ENCODE peak calls at places on chromosomes 12 and 14, in seven cellular contexts. One of them, this sample, is unnamed.

GRCh38 chr14:22265319-22266140 is 323.5 kb downstream of the DAD1 start:
- DNase-seq in CD4-positive, CD25-positive, alpha-beta regulatory T cell: no peak
- DNase-seq in CD8-positive, alpha-beta T cell: no peak
- DNase-seq in adrenal gland: no peak
- DNase-seq in suprapubic skin: no peak
- DNase-seq in neuronal stem cell: no peak
- DNase-seq in AG04450: no peak
- DNase-seq in this sample: no peak

GRCh38 chr12:31922341-31923062 is 36.7 kb upstream of the RESF1 start:
- DNase-seq in CD4-positive, CD25-positive, alpha-beta regulatory T cell: no peak
- DNase-seq in CD8-positive, alpha-beta T cell: no peak
- DNase-seq in adrenal gland: no peak
- DNase-seq in suprapubic skin: no peak
- DNase-seq in neuronal stem cell: no peak
- DNase-seq in AG04450: no peak
- DNase-seq in this sample: no peak

GRCh38 chr14:80988742-80989429 is 33.5 kb downstream of the TSHR start:
- DNase-seq in CD4-positive, CD25-positive, alpha-beta regulatory T cell: peak; percentile 24
- DNase-seq in CD8-positive, alpha-beta T cell: no peak
- DNase-seq in adrenal gland: no peak
- DNase-seq in suprapubic skin: no peak
- DNase-seq in neuronal stem cell: no peak
- DNase-seq in AG04450: no peak
- DNase-seq in this sample: no peak

GRCh38 chr12:47038270-47038748 is 41.1 kb upstream of the PCED1B start:
- DNase-seq in CD4-positive, CD25-positive, alpha-beta regulatory T cell: no peak
- DNase-seq in CD8-positive, alpha-beta T cell: no peak
- DNase-seq in adrenal gland: no peak
- DNase-seq in suprapubic skin: no peak
- DNase-seq in neuronal stem cell: no peak
- DNase-seq in AG04450: no peak
- DNase-seq in this sample: no peak

GRCh38 chr12:130160711-130161231 is 1.5 kb upstream of the FZD10 start:
- DNase-seq in CD4-positive, CD25-positive, alpha-beta regulatory T cell: no peak
- DNase-seq in CD8-positive, alpha-beta T cell: no peak
- DNase-seq in adrenal gland: no peak
- DNase-seq in suprapubic skin: peak; percentile 52
- DNase-seq in neuronal stem cell: no peak
- DNase-seq in AG04450: no peak
- DNase-seq in this sample: no peak

GRCh38 chr12:122855071-122855829 is 20.0 kb downstream of the HIP1R start:
- DNase-seq in CD4-positive, CD25-positive, alpha-beta regulatory T cell: no peak
- DNase-seq in CD8-positive, alpha-beta T cell: no peak
- DNase-seq in adrenal gland: no peak
- DNase-seq in suprapubic skin: no peak
- DNase-seq in neuronal stem cell: no peak
- DNase-seq in AG04450: no peak
- DNase-seq in this sample: no peak

GRCh38 chr12:53245289-53245688 is 13.3 kb upstream of the RARG start:
- DNase-seq in CD4-positive, CD25-positive, alpha-beta regulatory T cell: no peak
- DNase-seq in CD8-positive, alpha-beta T cell: no peak
- DNase-seq in adrenal gland: no peak
- DNase-seq in suprapubic skin: no peak
- DNase-seq in neuronal stem cell: no peak
- DNase-seq in AG04450: no peak
- DNase-seq in this sample: no peak

GRCh38 chr14:55874785-55875184 is 243.4 kb upstream of the PELI2 start:
- DNase-seq in CD4-positive, CD25-positive, alpha-beta regulatory T cell: no peak
- DNase-seq in CD8-positive, alpha-beta T cell: no peak
- DNase-seq in adrenal gland: no peak
- DNase-seq in suprapubic skin: no peak
- DNase-seq in neuronal stem cell: no peak
- DNase-seq in AG04450: no peak
- DNase-seq in this sample: no peak

GRCh38 chr12:104055686-104056388 is 5.8 kb upstream of the GLT8D2 start:
- DNase-seq in CD4-positive, CD25-positive, alpha-beta regulatory T cell: no peak
- DNase-seq in CD8-positive, alpha-beta T cell: no peak
- DNase-seq in adrenal gland: peak; percentile 46
- DNase-seq in suprapubic skin: no peak
- DNase-seq in neuronal stem cell: no peak
- DNase-seq in AG04450: no peak
- DNase-seq in this sample: no peak

GRCh38 chr12:105359840-105360239 is 29.3 kb downstream of the C12orf75 start:
- DNase-seq in CD4-positive, CD25-positive, alpha-beta regulatory T cell: no peak
- DNase-seq in CD8-positive, alpha-beta T cell: no peak
- DNase-seq in adrenal gland: no peak
- DNase-seq in suprapubic skin: no peak
- DNase-seq in neuronal stem cell: no peak
- DNase-seq in AG04450: no peak
- DNase-seq in this sample: no peak

GRCh38 chr14:21107360-21107781 is 6.5 kb downstream of the TMEM253 start:
- DNase-seq in CD4-positive, CD25-positive, alpha-beta regulatory T cell: no peak
- DNase-seq in CD8-positive, alpha-beta T cell: no peak
- DNase-seq in adrenal gland: peak; percentile 72
- DNase-seq in suprapubic skin: no peak
- DNase-seq in neuronal stem cell: no peak
- DNase-seq in AG04450: no peak
- DNase-seq in this sample: no peak

GRCh38 chr12:38911611-38912010 is 6.2 kb upstream of the CPNE8 start:
- DNase-seq in CD4-positive, CD25-positive, alpha-beta regulatory T cell: no peak
- DNase-seq in CD8-positive, alpha-beta T cell: no peak
- DNase-seq in adrenal gland: no peak
- DNase-seq in suprapubic skin: no peak
- DNase-seq in neuronal stem cell: no peak
- DNase-seq in AG04450: no peak
- DNase-seq in this sample: no peak

GRCh38 chr14:105220699-105221597 is 27.4 kb upstream of the BTBD6 start:
- DNase-seq in CD4-positive, CD25-positive, alpha-beta regulatory T cell: no peak
- DNase-seq in CD8-positive, alpha-beta T cell: no peak
- DNase-seq in adrenal gland: peak; percentile 37
- DNase-seq in suprapubic skin: no peak
- DNase-seq in neuronal stem cell: no peak
- DNase-seq in AG04450: no peak
- DNase-seq in this sample: no peak

GRCh38 chr12:131513606-131514005 is 197.3 kb upstream of the SFSWAP start:
- DNase-seq in CD4-positive, CD25-positive, alpha-beta regulatory T cell: no peak
- DNase-seq in CD8-positive, alpha-beta T cell: no peak
- DNase-seq in adrenal gland: no peak
- DNase-seq in suprapubic skin: no peak
- DNase-seq in neuronal stem cell: no peak
- DNase-seq in AG04450: no peak
- DNase-seq in this sample: no peak

GRCh38 chr14:55309761-55310365 is 38.6 kb downstream of the FBXO34 start:
- DNase-seq in CD4-positive, CD25-positive, alpha-beta regulatory T cell: no peak
- DNase-seq in CD8-positive, alpha-beta T cell: no peak
- DNase-seq in adrenal gland: no peak
- DNase-seq in suprapubic skin: no peak
- DNase-seq in neuronal stem cell: no peak
- DNase-seq in AG04450: no peak
- DNase-seq in this sample: no peak

GRCh38 chr12:123363743-123364531 is 710 bp downstream of the SBNO1 start:
- DNase-seq in CD4-positive, CD25-positive, alpha-beta regulatory T cell: peak; percentile 42
- DNase-seq in CD8-positive, alpha-beta T cell: peak; percentile 58
- DNase-seq in adrenal gland: peak; percentile 35
- DNase-seq in suprapubic skin: peak; percentile 77
- DNase-seq in neuronal stem cell: peak; percentile 63
- DNase-seq in AG04450: no peak
- DNase-seq in this sample: peak; percentile 14

GRCh38 chr12:42124764-42125371 is 19.8 kb downstream of the GXYLT1 start:
- DNase-seq in CD4-positive, CD25-positive, alpha-beta regulatory T cell: no peak
- DNase-seq in CD8-positive, alpha-beta T cell: no peak
- DNase-seq in adrenal gland: no peak
- DNase-seq in suprapubic skin: no peak
- DNase-seq in neuronal stem cell: no peak
- DNase-seq in AG04450: no peak
- DNase-seq in this sample: no peak

GRCh38 chr12:126676426-126676825 is 1590.5 kb upstream of the TMEM132C start:
- DNase-seq in CD4-positive, CD25-positive, alpha-beta regulatory T cell: no peak
- DNase-seq in CD8-positive, alpha-beta T cell: no peak
- DNase-seq in adrenal gland: no peak
- DNase-seq in suprapubic skin: no peak
- DNase-seq in neuronal stem cell: no peak
- DNase-seq in AG04450: no peak
- DNase-seq in this sample: no peak

GRCh38 chr14:93936245-93936644 is 9.1 kb downstream of the FAM181A start:
- DNase-seq in CD4-positive, CD25-positive, alpha-beta regulatory T cell: peak; percentile 48
- DNase-seq in CD8-positive, alpha-beta T cell: no peak
- DNase-seq in adrenal gland: no peak
- DNase-seq in suprapubic skin: no peak
- DNase-seq in neuronal stem cell: peak; percentile 48
- DNase-seq in AG04450: no peak
- DNase-seq in this sample: no peak

GRCh38 chr12:538731-539539 is 79.2 kb downstream of the B4GALNT3 start:
- DNase-seq in CD4-positive, CD25-positive, alpha-beta regulatory T cell: peak; percentile 73
- DNase-seq in CD8-positive, alpha-beta T cell: no peak
- DNase-seq in adrenal gland: peak; percentile 87
- DNase-seq in suprapubic skin: no peak
- DNase-seq in neuronal stem cell: no peak
- DNase-seq in AG04450: no peak
- DNase-seq in this sample: no peak

GRCh38 chr12:120820885-120821510 is 83.2 kb downstream of the SPPL3 start:
- DNase-seq in CD4-positive, CD25-positive, alpha-beta regulatory T cell: peak; percentile 30
- DNase-seq in CD8-positive, alpha-beta T cell: no peak
- DNase-seq in adrenal gland: no peak
- DNase-seq in suprapubic skin: no peak
- DNase-seq in neuronal stem cell: no peak
- DNase-seq in AG04450: no peak
- DNase-seq in this sample: no peak

GRCh38 chr14:84272290-84272721 is 1257.6 kb upstream of the FLRT2 start:
- DNase-seq in CD4-positive, CD25-positive, alpha-beta regulatory T cell: no peak
- DNase-seq in CD8-positive, alpha-beta T cell: no peak
- DNase-seq in adrenal gland: no peak
- DNase-seq in suprapubic skin: no peak
- DNase-seq in neuronal stem cell: no peak
- DNase-seq in AG04450: no peak
- DNase-seq in this sample: no peak

GRCh38 chr12:45674583-45674982 is 54.9 kb upstream of the ARID2 start:
- DNase-seq in CD4-positive, CD25-positive, alpha-beta regulatory T cell: no peak
- DNase-seq in CD8-positive, alpha-beta T cell: no peak
- DNase-seq in adrenal gland: no peak
- DNase-seq in suprapubic skin: no peak
- DNase-seq in neuronal stem cell: no peak
- DNase-seq in AG04450: peak; percentile 76
- DNase-seq in this sample: no peak

GRCh38 chr12:130486146-130486435 is 148.4 kb downstream of the PIWIL1 start:
- DNase-seq in CD4-positive, CD25-positive, alpha-beta regulatory T cell: no peak
- DNase-seq in CD8-positive, alpha-beta T cell: no peak
- DNase-seq in adrenal gland: no peak
- DNase-seq in suprapubic skin: no peak
- DNase-seq in neuronal stem cell: no peak
- DNase-seq in AG04450: no peak
- DNase-seq in this sample: no peak

GRCh38 chr12:73452672-73453469 is 1084.8 kb upstream of the ATXN7L3B start:
- DNase-seq in CD4-positive, CD25-positive, alpha-beta regulatory T cell: no peak
- DNase-seq in CD8-positive, alpha-beta T cell: no peak
- DNase-seq in adrenal gland: no peak
- DNase-seq in suprapubic skin: no peak
- DNase-seq in neuronal stem cell: no peak
- DNase-seq in AG04450: no peak
- DNase-seq in this sample: no peak

GRCh38 chr14:103716091-103716801 is 636 bp downstream of the ZFYVE21 start:
- DNase-seq in CD4-positive, CD25-positive, alpha-beta regulatory T cell: no peak
- DNase-seq in CD8-positive, alpha-beta T cell: peak; percentile 53
- DNase-seq in adrenal gland: no peak
- DNase-seq in suprapubic skin: no peak
- DNase-seq in neuronal stem cell: no peak
- DNase-seq in AG04450: no peak
- DNase-seq in this sample: no peak

GRCh38 chr12:123389560-123390351 is 5.8 kb downstream of the KMT5A start:
- DNase-seq in CD4-positive, CD25-positive, alpha-beta regulatory T cell: peak; percentile 35
- DNase-seq in CD8-positive, alpha-beta T cell: peak; percentile 60
- DNase-seq in adrenal gland: peak; percentile 68
- DNase-seq in suprapubic skin: peak; percentile 78
- DNase-seq in neuronal stem cell: no peak
- DNase-seq in AG04450: no peak
- DNase-seq in this sample: no peak

GRCh38 chr14:89443002-89443660 is 26.1 kb upstream of the FOXN3 start:
- DNase-seq in CD4-positive, CD25-positive, alpha-beta regulatory T cell: no peak
- DNase-seq in CD8-positive, alpha-beta T cell: no peak
- DNase-seq in adrenal gland: no peak
- DNase-seq in suprapubic skin: no peak
- DNase-seq in neuronal stem cell: no peak
- DNase-seq in AG04450: no peak
- DNase-seq in this sample: no peak
- H3K27ac ChIP-seq in CD4-positive, CD25-positive, alpha-beta regulatory T cell: no peak overlapping the region
- H3K27ac ChIP-seq in CD8-positive, alpha-beta T cell: no peak overlapping the region
- H3K27ac ChIP-seq in adrenal gland: no peak overlapping the region
- H3K27ac ChIP-seq in suprapubic skin: no peak overlapping the region
- H3K27ac ChIP-seq in neuronal stem cell: no peak overlapping the region
- H3K27ac ChIP-seq in AG04450: peak overlapping the region; percentile 40
- H3K27ac ChIP-seq in this sample: no peak overlapping the region

GRCh38 chr14:68546839-68547238 is 246.0 kb downstream of the ZFP36L1 start:
- DNase-seq in CD4-positive, CD25-positive, alpha-beta regulatory T cell: no peak
- DNase-seq in CD8-positive, alpha-beta T cell: no peak
- DNase-seq in adrenal gland: no peak
- DNase-seq in suprapubic skin: no peak
- DNase-seq in neuronal stem cell: no peak
- DNase-seq in AG04450: peak; percentile 51
- DNase-seq in this sample: no peak
- H3K27ac ChIP-seq in CD4-positive, CD25-positive, alpha-beta regulatory T cell: no peak overlapping the region
- H3K27ac ChIP-seq in CD8-positive, alpha-beta T cell: no peak overlapping the region
- H3K27ac ChIP-seq in adrenal gland: peak overlapping the region; percentile 82
- H3K27ac ChIP-seq in suprapubic skin: peak overlapping the region; percentile 98
- H3K27ac ChIP-seq in neuronal stem cell: no peak overlapping the region
- H3K27ac ChIP-seq in AG04450: peak overlapping the region; percentile 100
- H3K27ac ChIP-seq in this sample: no peak overlapping the region

DNA sequence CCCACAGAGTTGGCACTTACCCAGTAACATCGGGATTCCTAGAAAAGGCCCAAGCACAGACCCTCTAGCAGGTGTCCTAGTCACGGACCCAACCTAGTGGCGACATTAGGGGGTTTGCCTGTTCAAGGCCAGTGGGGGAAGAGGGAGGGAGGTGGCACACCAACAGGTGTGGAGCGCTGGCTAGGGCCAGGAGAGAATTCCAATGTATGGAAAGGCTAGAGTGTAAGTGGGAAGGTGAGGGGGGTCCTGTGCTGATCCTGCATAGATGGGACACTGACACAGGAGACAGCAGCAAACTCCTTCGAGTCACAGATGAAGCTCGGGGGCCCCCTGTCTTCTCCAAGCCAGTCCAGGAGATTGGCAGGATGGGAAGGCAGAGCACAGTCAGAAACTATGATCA is 4.8 kb downstream of the PPP1R3E start:
- DNase-seq in CD4-positive, CD25-positive, alpha-beta regulatory T cell: no peak
- DNase-seq in CD8-positive, alpha-beta T cell: no peak
- DNase-seq in adrenal gland: no peak
- DNase-seq in suprapubic skin: no peak
- DNase-seq in neuronal stem cell: no peak
- DNase-seq in AG04450: no peak
- DNase-seq in this sample: no peak
- H3K27ac ChIP-seq in CD4-positive, CD25-positive, alpha-beta regulatory T cell: no peak overlapping the region
- H3K27ac ChIP-seq in CD8-positive, alpha-beta T cell: no peak overlapping the region
- H3K27ac ChIP-seq in adrenal gland: no peak overlapping the region
- H3K27ac ChIP-seq in suprapubic skin: peak overlapping the region; percentile 93
- H3K27ac ChIP-seq in neuronal stem cell: no peak overlapping the region
- H3K27ac ChIP-seq in AG04450: no peak overlapping the region
- H3K27ac ChIP-seq in this sample: no peak overlapping the region

DNA sequence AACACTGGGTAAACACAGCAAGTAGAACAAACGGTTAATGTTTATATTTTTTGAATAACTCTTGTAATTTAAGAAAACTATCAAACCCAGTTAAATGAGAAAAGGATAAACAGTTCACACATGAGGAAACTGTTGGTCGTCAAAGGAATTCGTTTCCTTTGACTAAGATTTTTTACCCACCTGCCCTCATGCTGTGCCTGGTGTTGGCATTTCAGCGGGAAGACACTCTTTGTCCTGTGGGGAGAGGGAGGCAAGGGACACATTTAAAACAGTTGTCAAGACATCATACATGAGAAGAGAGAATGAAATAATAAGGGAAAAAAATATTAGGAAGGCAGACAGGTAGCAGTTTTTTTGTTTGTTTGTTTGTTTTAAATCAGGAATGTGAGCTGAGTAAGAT is 70.5 kb downstream of the BHLHE41 start:
- DNase-seq in CD4-positive, CD25-positive, alpha-beta regulatory T cell: no peak
- DNase-seq in CD8-positive, alpha-beta T cell: no peak
- DNase-seq in adrenal gland: no peak
- DNase-seq in suprapubic skin: no peak
- DNase-seq in neuronal stem cell: no peak
- DNase-seq in AG04450: no peak
- DNase-seq in this sample: no peak
- H3K27ac ChIP-seq in CD4-positive, CD25-positive, alpha-beta regulatory T cell: no peak overlapping the region
- H3K27ac ChIP-seq in CD8-positive, alpha-beta T cell: no peak overlapping the region
- H3K27ac ChIP-seq in adrenal gland: no peak overlapping the region
- H3K27ac ChIP-seq in suprapubic skin: no peak overlapping the region
- H3K27ac ChIP-seq in neuronal stem cell: no peak overlapping the region
- H3K27ac ChIP-seq in AG04450: no peak overlapping the region
- H3K27ac ChIP-seq in this sample: no peak overlapping the region